ENCODE peak calls at places on chromosomes 5 and 9, in seven cellular contexts. One of them, this sample, is unnamed. For H3K9me3, the result is how much of the 10 kb centered on the place peaks cover.

GRCh38 chr9:129254566-129255287 is 76.7 kb upstream of the IER5L start:
- DNase-seq in mucosa of descending colon: no peak
- DNase-seq in H9: no peak
- DNase-seq in A549: no peak
- DNase-seq in ovary: no peak
- DNase-seq in gastrocnemius medialis: no peak
- DNase-seq in sigmoid colon: no peak
- DNase-seq in this sample: no peak

GRCh38 chr9:95488971-95489370 is 27.8 kb downstream of the PTCH1 start:
- DNase-seq in ovary: no peak
- DNase-seq in sigmoid colon: no peak
- DNase-seq in A549: no peak
- DNase-seq in gastrocnemius medialis: no peak
- DNase-seq in H9: no peak
- DNase-seq in mucosa of descending colon: no peak
- DNase-seq in this sample: no peak

GRCh38 chr5:143025376-143025775 is 255.2 kb downstream of the ARHGAP26 start:
- DNase-seq in ovary: no peak
- DNase-seq in H9: no peak
- DNase-seq in A549: no peak
- DNase-seq in mucosa of descending colon: no peak
- DNase-seq in sigmoid colon: no peak
- DNase-seq in gastrocnemius medialis: no peak
- DNase-seq in this sample: no peak

GRCh38 chr9:120561699-120562098 is 18.3 kb downstream of the CDK5RAP2 start:
- DNase-seq in mucosa of descending colon: no peak
- DNase-seq in A549: no peak
- DNase-seq in H9: no peak
- DNase-seq in ovary: no peak
- DNase-seq in gastrocnemius medialis: no peak
- DNase-seq in sigmoid colon: no peak
- DNase-seq in this sample: no peak

GRCh38 chr5:74766348-74766886 is 500 bp downstream of the GFM2 start:
- DNase-seq in ovary: no peak
- DNase-seq in A549: peak
- DNase-seq in gastrocnemius medialis: no peak
- DNase-seq in mucosa of descending colon: no peak
- DNase-seq in H9: no peak
- DNase-seq in sigmoid colon: no peak
- DNase-seq in this sample: no peak

GRCh38 chr9:16069671-16070586 is 517.1 kb downstream of the CCDC171 start:
- DNase-seq in sigmoid colon: no peak
- DNase-seq in H9: no peak
- DNase-seq in mucosa of descending colon: no peak
- DNase-seq in A549: no peak
- DNase-seq in gastrocnemius medialis: no peak
- DNase-seq in ovary: no peak
- DNase-seq in this sample: no peak

GRCh38 chr5:155616779-155617392 is 603.3 kb downstream of the KIF4B start:
- DNase-seq in A549: peak
- DNase-seq in ovary: peak
- DNase-seq in mucosa of descending colon: peak
- DNase-seq in H9: peak
- DNase-seq in gastrocnemius medialis: peak
- DNase-seq in sigmoid colon: no peak
- DNase-seq in this sample: peak

GRCh38 chr5:97575322-97575721 is 392.3 kb upstream of the RIOK2 start:
- DNase-seq in ovary: no peak
- DNase-seq in mucosa of descending colon: no peak
- DNase-seq in A549: no peak
- DNase-seq in gastrocnemius medialis: no peak
- DNase-seq in sigmoid colon: no peak
- DNase-seq in H9: no peak
- DNase-seq in this sample: no peak

GRCh38 chr9:134575103-134575816 is 66.3 kb upstream of the COL5A1 start:
- DNase-seq in gastrocnemius medialis: no peak
- DNase-seq in ovary: no peak
- DNase-seq in sigmoid colon: no peak
- DNase-seq in mucosa of descending colon: no peak
- DNase-seq in A549: no peak
- DNase-seq in H9: no peak
- DNase-seq in this sample: no peak

GRCh38 chr5:148268556-148268955 is at the start of gene SPINK13:
- DNase-seq in H9: no peak
- DNase-seq in sigmoid colon: no peak
- DNase-seq in A549: peak
- DNase-seq in mucosa of descending colon: no peak
- DNase-seq in ovary: peak
- DNase-seq in gastrocnemius medialis: no peak
- DNase-seq in this sample: no peak

GRCh38 chr9:134793281-134793680 is 87.3 kb upstream of the FCN2 start:
- DNase-seq in ovary: no peak
- DNase-seq in gastrocnemius medialis: no peak
- DNase-seq in A549: no peak
- DNase-seq in mucosa of descending colon: no peak
- DNase-seq in H9: no peak
- DNase-seq in sigmoid colon: no peak
- DNase-seq in this sample: no peak

GRCh38 chr5:31193591-31194457 is at the start of gene CDH6:
- DNase-seq in ovary: no peak
- DNase-seq in mucosa of descending colon: peak
- DNase-seq in H9: peak
- DNase-seq in sigmoid colon: no peak
- DNase-seq in A549: peak
- DNase-seq in gastrocnemius medialis: no peak
- DNase-seq in this sample: no peak

GRCh38 chr5:53766683-53767082 is 206.2 kb downstream of the NDUFS4 start:
- DNase-seq in H9: no peak
- DNase-seq in mucosa of descending colon: no peak
- DNase-seq in gastrocnemius medialis: no peak
- DNase-seq in ovary: no peak
- DNase-seq in A549: no peak
- DNase-seq in sigmoid colon: no peak
- DNase-seq in this sample: no peak

GRCh38 chr9:70987986-70988385 is 133.4 kb downstream of the TRPM3 start:
- DNase-seq in gastrocnemius medialis: no peak
- DNase-seq in sigmoid colon: no peak
- DNase-seq in H9: no peak
- DNase-seq in A549: no peak
- DNase-seq in mucosa of descending colon: no peak
- DNase-seq in ovary: no peak
- DNase-seq in this sample: no peak

GRCh38 chr5:38557792-38558191 is 1.3 kb upstream of the LIFR start:
- DNase-seq in mucosa of descending colon: no peak
- DNase-seq in sigmoid colon: no peak
- DNase-seq in gastrocnemius medialis: no peak
- DNase-seq in H9: no peak
- DNase-seq in A549: no peak
- DNase-seq in ovary: no peak
- DNase-seq in this sample: no peak

GRCh38 chr5:72552041-72552557 is 44.9 kb upstream of the ZNF366 start:
- DNase-seq in ovary: no peak
- DNase-seq in sigmoid colon: no peak
- DNase-seq in A549: no peak
- DNase-seq in mucosa of descending colon: no peak
- DNase-seq in H9: no peak
- DNase-seq in gastrocnemius medialis: no peak
- DNase-seq in this sample: no peak

GRCh38 chr5:113166710-113167366 is 190.2 kb downstream of the DCP2 start:
- DNase-seq in A549: peak
- DNase-seq in H9: no peak
- DNase-seq in mucosa of descending colon: no peak
- DNase-seq in ovary: no peak
- DNase-seq in gastrocnemius medialis: no peak
- DNase-seq in sigmoid colon: no peak
- DNase-seq in this sample: no peak

GRCh38 chr9:121053544-121053943 is 3.5 kb upstream of the C5 start:
- DNase-seq in A549: no peak
- DNase-seq in ovary: no peak
- DNase-seq in H9: no peak
- DNase-seq in sigmoid colon: no peak
- DNase-seq in mucosa of descending colon: no peak
- DNase-seq in gastrocnemius medialis: no peak
- DNase-seq in this sample: no peak

GRCh38 chr9:121944741-121945191 is 148.3 kb downstream of the TTLL11 start:
- DNase-seq in ovary: no peak
- DNase-seq in mucosa of descending colon: no peak
- DNase-seq in H9: no peak
- DNase-seq in gastrocnemius medialis: no peak
- DNase-seq in A549: no peak
- DNase-seq in sigmoid colon: no peak
- DNase-seq in this sample: no peak

GRCh38 chr5:172954751-172955159 is 4.5 kb upstream of the RPL26L1 start:
- DNase-seq in A549: no peak
- DNase-seq in ovary: peak
- DNase-seq in sigmoid colon: no peak
- DNase-seq in gastrocnemius medialis: no peak
- DNase-seq in mucosa of descending colon: no peak
- DNase-seq in H9: no peak
- DNase-seq in this sample: no peak

GRCh38 chr9:121714873-121715272 is 63.4 kb downstream of the DAB2IP start:
- DNase-seq in sigmoid colon: no peak
- DNase-seq in A549: no peak
- DNase-seq in ovary: no peak
- DNase-seq in gastrocnemius medialis: no peak
- DNase-seq in mucosa of descending colon: no peak
- DNase-seq in H9: no peak
- DNase-seq in this sample: no peak

GRCh38 chr9:133523096-133523495 is 1.7 kb downstream of the MYMK start:
- DNase-seq in gastrocnemius medialis: no peak
- DNase-seq in H9: no peak
- DNase-seq in sigmoid colon: no peak
- DNase-seq in mucosa of descending colon: no peak
- DNase-seq in A549: no peak
- DNase-seq in ovary: no peak
- DNase-seq in this sample: no peak

GRCh38 chr5:96083361-96083881 is 121.8 kb upstream of the ELL2 start:
- DNase-seq in A549: no peak
- DNase-seq in gastrocnemius medialis: no peak
- DNase-seq in sigmoid colon: no peak
- DNase-seq in H9: peak
- DNase-seq in ovary: no peak
- DNase-seq in mucosa of descending colon: no peak
- DNase-seq in this sample: no peak

GRCh38 chr9:36985061-36985768 is 48.9 kb downstream of the PAX5 start:
- DNase-seq in A549: no peak
- DNase-seq in sigmoid colon: no peak
- DNase-seq in ovary: no peak
- DNase-seq in mucosa of descending colon: no peak
- DNase-seq in H9: no peak
- DNase-seq in gastrocnemius medialis: no peak
- DNase-seq in this sample: no peak

DNA sequence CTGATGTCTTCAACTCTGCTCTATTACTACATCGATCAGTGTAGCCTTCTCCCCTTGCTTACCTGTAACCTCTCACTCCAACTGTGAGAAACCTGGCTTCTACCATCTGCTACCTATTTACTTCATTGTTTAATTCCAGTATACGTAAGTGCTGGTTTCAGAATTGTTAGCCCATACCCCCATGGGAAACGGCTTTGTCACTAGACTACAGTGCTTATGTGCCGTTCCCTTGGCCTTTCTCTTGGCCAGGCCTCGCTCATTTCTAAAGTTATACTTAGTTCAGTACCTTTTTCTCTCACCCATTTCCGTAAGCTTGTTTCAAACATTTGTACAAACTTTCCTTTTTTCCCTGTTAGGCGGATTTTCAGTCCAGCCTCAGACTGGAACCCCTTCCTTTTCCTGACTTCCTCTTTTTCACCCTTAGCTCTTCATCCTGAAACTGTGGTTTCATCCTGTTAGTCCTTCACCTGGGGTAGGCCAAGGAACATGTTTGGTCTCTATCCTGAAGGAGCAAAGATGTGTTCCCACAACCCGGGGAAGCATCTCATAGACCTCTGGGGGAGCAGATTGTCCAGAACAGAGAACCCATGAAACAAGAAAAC is 21.7 kb downstream of the ALG2 start:
- DNase-seq in sigmoid colon: no peak
- DNase-seq in gastrocnemius medialis: no peak
- DNase-seq in ovary: no peak
- DNase-seq in H9: no peak
- DNase-seq in A549: no peak
- DNase-seq in mucosa of descending colon: no peak
- DNase-seq in this sample: no peak
- H3K9me3 ChIP-seq in sigmoid colon: under half
- H3K9me3 ChIP-seq in gastrocnemius medialis: under half
- H3K9me3 ChIP-seq in ovary: under half
- H3K9me3 ChIP-seq in H9: under half
- H3K9me3 ChIP-seq in A549: under half
- H3K9me3 ChIP-seq in mucosa of descending colon: under half
- H3K9me3 ChIP-seq in this sample: under half

GRCh38 chr5:179033004-179033580 is 9.5 kb downstream of the ZNF879 start:
- DNase-seq in sigmoid colon: no peak
- DNase-seq in ovary: no peak
- DNase-seq in H9: no peak
- DNase-seq in mucosa of descending colon: no peak
- DNase-seq in gastrocnemius medialis: no peak
- DNase-seq in A549: no peak
- DNase-seq in this sample: no peak
- H3K9me3 ChIP-seq in sigmoid colon: half or more
- H3K9me3 ChIP-seq in ovary: under half
- H3K9me3 ChIP-seq in H9: half or more
- H3K9me3 ChIP-seq in mucosa of descending colon: half or more
- H3K9me3 ChIP-seq in gastrocnemius medialis: under half
- H3K9me3 ChIP-seq in A549: half or more
- H3K9me3 ChIP-seq in this sample: half or more

DNA sequence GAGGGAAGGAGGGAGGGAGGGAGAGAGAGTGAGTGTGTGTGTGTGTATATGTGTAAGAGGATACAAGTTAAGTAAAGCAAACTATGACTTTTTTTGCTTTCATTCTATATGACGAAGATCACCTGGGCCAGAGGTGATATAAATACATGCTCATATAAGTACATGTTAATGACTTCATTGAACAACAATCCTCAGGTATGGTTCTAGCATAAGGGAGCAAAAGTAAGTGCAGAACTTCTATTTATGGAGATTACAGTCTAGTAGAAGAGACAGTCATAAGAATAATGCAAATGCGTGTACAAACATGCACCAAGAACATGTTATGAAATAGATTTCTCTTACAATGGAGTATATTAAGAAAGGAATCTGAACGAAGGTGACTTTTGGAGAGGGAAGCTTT is 1804.0 kb downstream of the MAT2B start:
- DNase-seq in A549: no peak
- DNase-seq in sigmoid colon: no peak
- DNase-seq in mucosa of descending colon: no peak
- DNase-seq in gastrocnemius medialis: no peak
- DNase-seq in H9: no peak
- DNase-seq in ovary: no peak
- DNase-seq in this sample: no peak
- H3K9me3 ChIP-seq in A549: under half
- H3K9me3 ChIP-seq in sigmoid colon: under half
- H3K9me3 ChIP-seq in mucosa of descending colon: under half
- H3K9me3 ChIP-seq in gastrocnemius medialis: under half
- H3K9me3 ChIP-seq in H9: under half
- H3K9me3 ChIP-seq in ovary: under half
- H3K9me3 ChIP-seq in this sample: under half

DNA sequence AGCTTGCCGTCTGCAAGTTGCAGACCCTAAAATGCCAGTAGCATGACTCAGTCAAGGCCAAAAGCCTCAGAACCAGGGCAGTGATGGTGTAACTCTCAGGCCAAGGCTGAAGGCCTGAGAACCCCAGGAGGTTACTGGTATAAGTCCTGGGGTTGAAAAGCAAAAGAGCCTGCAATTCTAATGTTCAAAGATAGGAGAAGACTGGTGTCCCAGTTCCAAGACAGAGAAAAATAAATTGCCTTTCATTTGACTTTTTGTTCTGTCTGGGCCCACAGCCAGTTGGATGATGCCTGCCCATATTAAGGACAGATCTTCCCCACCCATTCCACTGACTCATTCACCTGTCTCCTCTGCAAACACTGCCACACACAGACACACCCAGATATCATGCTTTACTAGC is 673.2 kb downstream of the CDH18 start:
- DNase-seq in sigmoid colon: no peak
- DNase-seq in gastrocnemius medialis: no peak
- DNase-seq in mucosa of descending colon: no peak
- DNase-seq in A549: peak
- DNase-seq in ovary: peak
- DNase-seq in H9: no peak
- DNase-seq in this sample: no peak
- H3K9me3 ChIP-seq in sigmoid colon: under half
- H3K9me3 ChIP-seq in gastrocnemius medialis: under half
- H3K9me3 ChIP-seq in mucosa of descending colon: under half
- H3K9me3 ChIP-seq in A549: under half
- H3K9me3 ChIP-seq in ovary: under half
- H3K9me3 ChIP-seq in H9: under half
- H3K9me3 ChIP-seq in this sample: under half